ENCODE peak calls at places on chromosomes 4 and X, in five cellular contexts. U, J, D, V and I are unnamed samples.

GRCh38 chrX:19303216-19303880 is 40.4 kb upstream of the PDHA1 start:
- DNase-seq in U (peak), J (no peak), D (no peak), V (no peak), I (no peak)

GRCh38 chr4:102493794-102494193 is 7.4 kb upstream of the NFKB1 start:
- DNase-seq in U (no peak), J (peak), D (no peak), V (no peak), I (no peak)

GRCh38 chr4:41318839-41319530 is 62.3 kb downstream of the UCHL1 start:
- DNase-seq in U (no peak), J (no peak), D (no peak), V (no peak), I (peak)

GRCh38 chr4:76279462-76279861 is 27.1 kb upstream of the STBD1 start:
- DNase-seq in U (no peak), J (no peak), D (no peak), V (no peak), I (peak)

GRCh38 chrX:43655961-43656494 is at the start of gene MAOA:
- DNase-seq in U (peak), J (peak), D (peak), V (no peak), I (peak)

GRCh38 chr4:137968956-137969709 is 273.0 kb downstream of the SLC7A11 start:
- DNase-seq in U (no peak), J (no peak), D (no peak), V (no peak), I (peak)

GRCh38 chr4:10079951-10080873 is 36.4 kb downstream of the WDR1 start:
- DNase-seq in U (peak), J (peak), D (no peak), V (no peak), I (no peak)

GRCh38 chrX:105191878-105192277 is 28.6 kb downstream of the TEX13A start:
- DNase-seq in U (no peak), J (no peak), D (no peak), V (peak), I (no peak)

GRCh38 chrX:149630681-149631292 is 805 bp downstream of the TMEM185A start:
- DNase-seq in U (no peak), J (no peak), D (no peak), V (peak), I (no peak)